ENCODE peak calls at places on chromosomes 2 and 18, in six cellular contexts. M, K, J, Y, I and B are unnamed samples.

GRCh38 chr18:22349966-22350365 is 67.7 kb downstream of the CTAGE1 start:
- DNase-seq in I (no peak), J (no peak), M (no peak), K (no peak), Y (no peak), B (no peak)

GRCh38 chr2:203664029-203664755 is 42.2 kb upstream of the CD28 start:
- DNase-seq in Y (no peak), K (no peak), M (no peak), I (no peak), J (no peak), B (no peak)

GRCh38 chr18:51614033-51614432 is 416.6 kb upstream of the MEX3C start:
- DNase-seq in Y (no peak), K (no peak), M (peak), J (no peak), I (no peak), B (no peak)

GRCh38 chr2:109459485-109459884 is 154.3 kb downstream of the SEPTIN10 start:
- DNase-seq in K (no peak), M (no peak), J (no peak), Y (no peak), I (peak), B (no peak)

GRCh38 chr2:60318544-60318943 is 234.9 kb downstream of the BCL11A start:
- DNase-seq in Y (no peak), M (no peak), K (no peak), I (no peak), J (no peak), B (no peak)

GRCh38 chr2:40361478-40361877 is 90.4 kb downstream of the SLC8A1 start:
- DNase-seq in I (no peak), K (no peak), M (no peak), J (peak), Y (no peak), B (no peak)

GRCh38 chr2:11393711-11394236 is 49.3 kb upstream of the ROCK2 start:
- DNase-seq in J (no peak), K (no peak), M (no peak), I (no peak), Y (no peak), B (no peak)

GRCh38 chr2:39379643-39380524 is 57.2 kb downstream of the MAP4K3 start:
- DNase-seq in K (peak), J (no peak), Y (peak), M (peak), I (no peak), B (peak)

GRCh38 chr2:25301453-25302352 is 40.0 kb downstream of the DNMT3A start:
- DNase-seq in Y (no peak), J (no peak), M (no peak), K (peak), I (no peak), B (no peak)

GRCh38 chr18:25494888-25495287 is 142.9 kb upstream of the ZNF521 start:
- DNase-seq in Y (no peak), J (no peak), I (no peak), K (no peak), M (no peak), B (no peak)

GRCh38 chr18:6884944-6885343 is 155.4 kb downstream of the ARHGAP28 start:
- DNase-seq in K (no peak), M (no peak), Y (no peak), I (no peak), J (no peak), B (no peak)

GRCh38 chr2:133200684-133201421 is 367.4 kb downstream of the NCKAP5 start:
- DNase-seq in J (no peak), I (no peak), Y (peak), K (no peak), M (peak), B (no peak)

GRCh38 chr2:166375205-166375735 is 474 bp downstream of the SCN9A start:
- DNase-seq in Y (no peak), I (no peak), K (no peak), M (no peak), J (no peak), B (peak)

GRCh38 chr2:168084267-168084781 is 163.1 kb downstream of the STK39 start:
- DNase-seq in I (no peak), Y (no peak), K (no peak), J (no peak), M (no peak), B (no peak)

GRCh38 chr2:159084395-159085370 is 116.2 kb downstream of the TANC1 start:
- DNase-seq in I (no peak), M (no peak), K (no peak), Y (no peak), J (no peak), B (no peak)

GRCh38 chr2:112187805-112188596 is 49.8 kb downstream of the FBLN7 start:
- DNase-seq in M (no peak), Y (no peak), I (no peak), K (peak), J (peak), B (no peak)

GRCh38 chr18:42341423-42341822 is 386.4 kb downstream of the PIK3C3 start:
- DNase-seq in I (no peak), K (no peak), M (no peak), Y (no peak), J (no peak), B (no peak)

GRCh38 chr2:128279786-128280701 is 38.6 kb downstream of the HS6ST1 start:
- DNase-seq in J (no peak), I (peak), K (no peak), Y (no peak), M (no peak), B (no peak)

GRCh38 chr2:33412920-33413319 is 63.5 kb upstream of the RASGRP3 start:
- DNase-seq in I (no peak), K (no peak), Y (peak), J (no peak), M (peak), B (no peak)

GRCh38 chr18:34709104-34709503 is 994 bp upstream of the DTNA start:
- DNase-seq in Y (peak), I (no peak), M (peak), J (no peak), K (no peak), B (no peak)

GRCh38 chr18:10900435-10900834 is 248.9 kb downstream of the PIEZO2 start:
- DNase-seq in K (no peak), J (no peak), Y (no peak), I (no peak), M (no peak), B (no peak)

GRCh38 chr2:157838442-157839161 is 37.5 kb downstream of the ACVR1 start:
- DNase-seq in Y (peak), I (no peak), M (peak), K (peak), J (peak), B (peak)

GRCh38 chr2:236334122-236334876 is 70.1 kb upstream of the ASB18 start:
- DNase-seq in J (no peak), I (peak), K (no peak), M (no peak), Y (no peak), B (no peak)

GRCh38 chr2:135742307-135742838 is 718 bp downstream of the UBXN4 start:
- DNase-seq in Y (peak), K (peak), J (peak), I (no peak), M (peak), B (peak)

GRCh38 chr2:197179744-197180498 is 130.7 kb downstream of the ANKRD44 start:
- DNase-seq in Y (peak), J (no peak), K (no peak), I (peak), M (peak), B (no peak)

GRCh38 chr18:32735781-32736180 is 37.0 kb downstream of the KLHL14 start:
- DNase-seq in I (no peak), K (no peak), M (no peak), Y (peak), J (peak), B (peak)